ENCODE peak calls at places on chromosomes 3 and 15, in seven cellular contexts. Q is HFFc6, G is AG09309, K is psoas muscle, H is GM12864, S is choroid plexus epithelial cell, A is transverse colon. O is an unnamed sample.

GRCh38 chr3:106206165-106206564 is 337.4 kb upstream of the CBLB start:
- DNase-seq in Q (no peak), H (no peak), S (peak), G (no peak), K (no peak), A (no peak), O (no peak)

GRCh38 chr15:91039996-91040395 is 17.6 kb upstream of the VPS33B start:
- DNase-seq in A (no peak), K (no peak), S (no peak), H (no peak), Q (no peak), G (no peak), O (no peak)

GRCh38 chr3:141793476-141794260 is 30.5 kb downstream of the GRK7 start:
- DNase-seq in K (no peak), G (no peak), H (no peak), A (no peak), Q (no peak), S (no peak), O (no peak)

GRCh38 chr3:149512073-149512782 is 37.7 kb downstream of the TM4SF4 start:
- DNase-seq in A (peak), K (peak), Q (peak), H (no peak), S (peak), G (no peak), O (peak)

GRCh38 chr3:24088782-24089181 is 143.7 kb downstream of the NR1D2 start:
- DNase-seq in A (no peak), Q (peak), G (peak), S (peak), H (no peak), K (no peak), O (no peak)

GRCh38 chr3:174533286-174533685 is 325.8 kb upstream of the NAALADL2 start:
- DNase-seq in Q (peak), S (peak), A (no peak), G (peak), K (no peak), H (no peak), O (no peak)

GRCh38 chr3:65348596-65348995 is 660.8 kb upstream of the ADAMTS9 start:
- DNase-seq in A (no peak), G (peak), K (no peak), Q (peak), H (no peak), S (peak), O (no peak)

GRCh38 chr3:99013794-99014315 is 112.4 kb upstream of the DCBLD2 start:
- DNase-seq in K (no peak), A (no peak), S (no peak), Q (no peak), H (no peak), G (no peak), O (no peak)

GRCh38 chr3:31041161-31041978 is 146.9 kb upstream of the GADL1 start:
- DNase-seq in K (no peak), H (no peak), Q (peak), A (no peak), G (peak), S (peak), O (no peak)

GRCh38 chr15:99453646-99454045 is 112.1 kb upstream of the MEF2A start:
- DNase-seq in S (no peak), G (no peak), K (no peak), Q (no peak), A (no peak), H (no peak), O (no peak)

GRCh38 chr15:38193496-38193895 is 59.1 kb upstream of the SPRED1 start:
- DNase-seq in A (no peak), H (no peak), Q (peak), K (no peak), G (no peak), S (peak), O (no peak)

GRCh38 chr15:56820333-56820732 is 87.0 kb upstream of the ZNF280D start:
- DNase-seq in K (no peak), S (no peak), G (no peak), H (no peak), A (no peak), Q (no peak), O (no peak)

GRCh38 chr3:160454995-160455394 is 5.4 kb upstream of the TRIM59 start:
- DNase-seq in K (no peak), G (no peak), H (no peak), A (no peak), Q (no peak), S (no peak), O (no peak)

GRCh38 chr3:5197470-5198312 is 10.2 kb downstream of the EDEM1 start:
- DNase-seq in G (no peak), Q (no peak), H (peak), S (peak), K (no peak), A (no peak), O (no peak)

GRCh38 chr3:17094551-17094950 is 209.8 kb downstream of the PLCL2 start:
- DNase-seq in A (no peak), S (no peak), H (no peak), Q (no peak), K (no peak), G (no peak), O (no peak)

GRCh38 chr3:4271834-4272233 is 31.3 kb upstream of the SETMAR start:
- DNase-seq in G (peak), H (no peak), A (no peak), Q (peak), K (no peak), S (peak), O (no peak)

GRCh38 chr3:125032100-125032643 is 23.6 kb downstream of the HEG1 start:
- DNase-seq in K (no peak), G (no peak), A (no peak), S (no peak), Q (peak), H (no peak), O (no peak)

GRCh38 chr3:183122257-183122932 is 23.1 kb upstream of the MCCC1 start:
- DNase-seq in G (peak), Q (peak), H (no peak), S (peak), K (no peak), A (no peak), O (no peak)

GRCh38 chr15:98658831-98659699 is 10.7 kb downstream of the IGF1R start:
- DNase-seq in H (no peak), A (peak), S (peak), G (no peak), Q (peak), K (no peak), O (no peak)

GRCh38 chr3:43361077-43361476 is 74.7 kb downstream of the SNRK start:
- DNase-seq in G (no peak), H (no peak), A (no peak), S (no peak), K (no peak), Q (no peak), O (no peak)

GRCh38 chr3:110933786-110934415 is 137.7 kb upstream of the NECTIN3 start:
- DNase-seq in G (no peak), H (no peak), S (peak), K (no peak), Q (peak), A (no peak), O (no peak)

GRCh38 chr3:127628788-127629456 is at the start of gene PODXL2:
- DNase-seq in H (no peak), K (peak), G (no peak), S (peak), Q (no peak), A (peak), O (peak)

GRCh38 chr3:40455328-40455727 is 1.8 kb upstream of the RPL14 start:
- DNase-seq in H (no peak), S (no peak), A (no peak), Q (no peak), G (no peak), K (no peak), O (no peak)

GRCh38 chr3:42731476-42732195 is 29.0 kb upstream of the HHATL start:
- DNase-seq in H (no peak), G (no peak), S (no peak), A (no peak), K (no peak), Q (no peak), O (no peak)

GRCh38 chr15:36691596-36691995 is 112.2 kb downstream of the CDIN1 start:
- DNase-seq in K (no peak), S (no peak), G (no peak), H (no peak), Q (no peak), A (no peak), O (no peak)

GRCh38 chr3:119259821-119260220 is 19.1 kb upstream of the B4GALT4 start:
- DNase-seq in S (no peak), K (no peak), G (no peak), A (no peak), Q (no peak), H (no peak), O (no peak)

GRCh38 chr15:64209680-64210334 is 47.0 kb upstream of the PPIB start:
- DNase-seq in H (peak), Q (peak), A (no peak), K (no peak), G (no peak), S (peak), O (no peak)
- TF ChIP-seq CTCF in H (peak), Q (peak), A (peak), K (peak), G (peak), S (peak), O (peak)

GRCh38 chr3:113136529-113136928 is 74.8 kb upstream of the BOC start:
- DNase-seq in K (no peak), G (no peak), Q (no peak), H (no peak), A (no peak), S (no peak), O (no peak)

GRCh38 chr3:113128386-113129015 is 82.9 kb upstream of the BOC start:
- DNase-seq in K (no peak), Q (no peak), S (no peak), G (no peak), H (no peak), A (no peak), O (no peak)

GRCh38 chr3:113129168-113129567 is 82.2 kb upstream of the BOC start:
- DNase-seq in G (no peak), K (no peak), Q (no peak), H (no peak), A (no peak), S (no peak), O (no peak)

GRCh38 chr3:113136071-113136470 is 75.3 kb upstream of the BOC start:
- DNase-seq in H (no peak), K (no peak), S (peak), G (no peak), A (no peak), Q (peak), O (no peak)

DNA sequence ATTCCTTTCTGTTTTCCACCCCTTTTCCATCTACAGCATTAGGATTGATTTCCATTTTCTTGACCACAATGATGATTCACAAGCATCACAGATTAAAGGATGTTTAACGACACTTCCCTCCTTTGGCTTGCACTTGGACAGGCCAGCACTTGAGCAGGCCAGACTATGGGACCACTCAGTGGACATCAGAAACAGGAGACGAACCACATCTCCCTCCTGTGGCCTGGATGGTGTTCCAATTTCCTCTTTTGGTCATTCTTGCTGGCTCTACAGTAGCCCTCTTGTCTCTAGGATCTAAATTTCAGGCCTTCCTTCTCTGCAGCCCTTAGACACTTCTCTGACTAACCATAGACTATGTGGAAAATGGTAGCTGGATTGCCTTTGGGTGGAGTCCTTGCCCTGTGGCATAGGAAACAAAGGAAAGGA is 78.8 kb upstream of the BOC start:
- DNase-seq in A (no peak), H (no peak), S (peak), Q (peak), G (peak), K (no peak), O (no peak)
- TF ChIP-seq CTCF in A (no peak), H (no peak), S (peak), Q (peak), G (peak), K (no peak), O (no peak)

GRCh38 chr15:58556028-58556361 is 124.2 kb downstream of the LIPC start:
- DNase-seq in S (no peak), H (no peak), Q (no peak), G (no peak), K (no peak), A (no peak), O (no peak)

GRCh38 chr15:58559904-58560588 is 128.3 kb downstream of the LIPC start:
- DNase-seq in Q (no peak), G (no peak), A (peak), S (no peak), H (no peak), K (no peak), O (no peak)

GRCh38 chr15:58561321-58561720 is 129.5 kb downstream of the LIPC start:
- DNase-seq in A (no peak), G (no peak), Q (no peak), S (no peak), K (no peak), H (no peak), O (no peak)

GRCh38 chr15:58556541-58556940 is 124.8 kb downstream of the LIPC start:
- DNase-seq in Q (no peak), A (no peak), K (no peak), S (no peak), G (no peak), H (no peak), O (no peak)

DNA sequence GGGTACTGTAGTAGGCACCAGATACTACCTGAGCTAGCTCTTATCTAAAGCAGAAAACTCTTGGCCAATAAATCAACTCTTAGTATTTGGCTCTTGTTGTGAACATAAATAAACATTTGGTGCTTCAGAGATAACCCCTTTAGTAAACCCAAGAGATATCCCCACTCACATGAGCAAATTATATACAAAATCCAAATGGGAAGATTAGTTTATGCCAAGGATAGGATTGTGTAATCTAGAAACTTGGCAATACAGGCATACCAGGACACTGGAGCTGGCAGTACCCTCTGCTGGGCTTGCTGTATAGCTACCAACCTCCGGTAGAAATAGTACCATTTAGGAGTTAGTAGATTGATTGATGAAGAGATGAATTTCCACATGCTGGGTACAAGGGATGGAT is 127.0 kb downstream of the LIPC start:
- DNase-seq in Q (no peak), S (no peak), A (no peak), K (no peak), G (no peak), H (no peak), O (no peak)
- TF ChIP-seq CTCF in Q (no peak), S (no peak), A (no peak), K (no peak), G (no peak), H (no peak), O (no peak)

GRCh38 chr3:97764186-97765055 is at the start of gene ARL6:
- DNase-seq in A (peak), H (peak), G (peak), Q (peak), K (peak), S (peak), O (peak)
- TF ChIP-seq CTCF in A (no peak), H (peak), G (peak), Q (peak), K (no peak), S (peak), O (peak)

DNA sequence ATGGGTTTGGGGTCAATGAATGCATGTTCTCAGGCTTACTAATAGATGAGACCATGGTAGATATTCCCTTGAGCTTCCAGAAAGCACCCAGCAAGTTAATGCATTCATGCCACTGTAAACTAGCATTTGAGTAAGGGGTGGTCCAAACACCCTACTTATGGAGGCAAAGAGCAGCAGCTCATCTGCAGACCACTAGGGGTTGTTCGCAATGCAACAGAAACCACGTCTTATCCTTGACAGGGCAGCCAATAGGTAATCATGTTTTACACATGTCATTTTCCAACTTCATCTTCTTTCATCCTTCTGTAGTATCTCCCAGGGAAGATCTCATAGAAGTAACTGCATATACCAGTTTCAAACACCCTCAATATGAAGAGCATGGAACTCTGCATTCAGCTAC is 330.2 kb downstream of the RORA start:
- DNase-seq in K (no peak), S (no peak), G (no peak), A (no peak), H (no peak), Q (no peak), O (no peak)
- TF ChIP-seq CTCF in K (no peak), S (no peak), G (no peak), A (no peak), H (peak), Q (no peak), O (peak)

GRCh38 chr3:172735014-172735413 is 15.5 kb upstream of the ECT2 start:
- DNase-seq in K (no peak), G (no peak), H (no peak), Q (no peak), S (no peak), A (no peak), O (no peak)
- TF ChIP-seq CTCF in K (no peak), G (no peak), H (no peak), Q (no peak), S (no peak), A (no peak), O (no peak)

GRCh38 chr3:50611464-50612233 is at the start of gene CISH:
- DNase-seq in S (peak), H (no peak), G (peak), A (peak), K (peak), Q (peak), O (peak)
- TF ChIP-seq CTCF in S (peak), H (peak), G (peak), A (peak), K (peak), Q (peak), O (peak)

GRCh38 chr3:131526801-131527347 is 24.1 kb upstream of the MRPL3 start:
- DNase-seq in Q (peak), H (no peak), G (no peak), K (peak), A (no peak), S (peak), O (peak)
- TF ChIP-seq CTCF in Q (peak), H (no peak), G (peak), K (no peak), A (peak), S (peak), O (peak)